ENCODE peak calls at places on chromosomes 13 and 19, in six cellular contexts. R, W, Y, C, X and U are unnamed samples.

GRCh38 chr13:33764716-33765115 is 53.2 kb upstream of the RFC3 start:
- DNase-seq in Y (no peak), R (no peak), C (no peak), X (no peak), W (no peak), U (no peak)

GRCh38 chr13:25180795-25181537 is 8.9 kb upstream of the AMER2 start:
- DNase-seq in C (no peak), W (no peak), R (no peak), X (no peak), Y (no peak), U (no peak)

GRCh38 chr19:4974855-4975469 is 6.0 kb downstream of the KDM4B start:
- DNase-seq in C (no peak), R (no peak), W (no peak), X (no peak), Y (no peak), U (no peak)

GRCh38 chr13:74250738-74251190 is 116.6 kb upstream of the KLF12 start:
- DNase-seq in C (no peak), R (no peak), W (no peak), Y (no peak), X (no peak), U (no peak)

GRCh38 chr13:49585220-49586157 is at the start of gene RCBTB1:
- DNase-seq in Y (peak; percentile 42), W (peak; percentile 72), C (peak; percentile 53), X (peak; percentile 27), R (peak; percentile 79), U (peak; percentile 88)

GRCh38 chr13:46022476-46022875 is 30.1 kb downstream of the ZC3H13 start:
- DNase-seq in Y (no peak), C (no peak), W (no peak), R (no peak), X (no peak), U (no peak)

GRCh38 chr19:35805518-35806102 is 7.0 kb downstream of the PRODH2 start:
- DNase-seq in W (no peak), R (no peak), C (no peak), X (no peak), Y (no peak), U (no peak)

GRCh38 chr13:26412961-26413716 is 144.3 kb upstream of the WASF3 start:
- DNase-seq in W (no peak), X (no peak), R (no peak), C (no peak), Y (no peak), U (no peak)

GRCh38 chr19:43265664-43266025 is 3.7 kb downstream of the PSG9 start:
- DNase-seq in R (no peak), C (no peak), X (no peak), Y (no peak), W (no peak), U (no peak)

GRCh38 chr13:99827011-99827410 is 144.6 kb downstream of the ZIC5 start:
- DNase-seq in Y (no peak), X (no peak), R (no peak), C (no peak), W (no peak), U (no peak)

GRCh38 chr13:101925731-101926130 is 473.3 kb downstream of the ITGBL1 start:
- DNase-seq in R (no peak), Y (no peak), X (no peak), C (no peak), W (no peak), U (no peak)

DNA sequence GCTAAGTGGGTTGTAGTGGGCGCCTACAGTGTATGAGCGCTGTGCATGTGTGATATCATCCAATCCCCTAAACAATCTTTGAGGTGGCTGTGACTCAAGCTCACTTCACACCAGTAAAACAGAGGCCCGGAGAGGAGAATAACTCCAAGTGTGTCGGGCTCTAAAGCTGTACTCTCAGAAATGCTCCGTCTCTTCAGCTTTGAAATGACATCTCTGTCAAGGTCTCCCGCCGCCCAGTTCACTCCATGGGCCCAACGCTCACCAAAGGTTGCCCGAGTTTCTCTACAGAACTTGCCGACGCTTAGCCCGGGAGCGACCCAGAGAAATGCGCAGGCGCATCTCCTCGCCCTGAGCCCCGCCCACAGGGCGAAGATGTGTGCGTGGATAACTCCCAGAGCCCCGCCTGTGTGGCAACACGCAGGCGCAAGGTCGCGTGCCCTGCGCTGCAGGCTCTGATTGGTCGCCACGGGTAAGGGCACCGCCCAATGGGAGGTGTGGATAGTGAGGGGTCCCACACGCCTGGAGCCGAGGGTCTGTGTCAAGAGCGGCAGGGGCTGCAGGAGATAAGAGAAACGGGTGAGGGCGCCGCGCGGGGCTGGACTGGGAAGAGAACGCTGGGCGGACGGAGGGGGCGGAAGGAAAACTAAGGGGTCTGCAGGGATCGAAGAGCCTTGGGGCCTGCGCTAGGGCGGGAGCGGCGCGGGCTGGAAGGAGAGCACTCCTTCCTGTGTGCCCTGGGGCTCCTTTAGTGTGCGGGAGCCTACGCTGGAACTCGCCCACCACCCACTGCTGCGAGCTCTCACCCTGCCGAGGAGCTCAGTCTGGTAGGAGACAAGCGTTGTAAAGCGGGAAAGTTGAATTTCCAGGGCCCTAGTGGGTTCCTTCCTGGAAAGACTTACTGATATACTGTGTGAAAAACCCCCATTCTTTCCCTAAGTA is at the start of gene ZNF526:
- DNase-seq in W (peak; percentile 98), Y (peak; percentile 97), X (peak; percentile 83), C (peak; percentile 96), R (peak; percentile 99), U (peak; percentile 100)
- TF ChIP-seq CTCF in W (no peak), Y (no peak), X (no peak), C (no peak), R (no peak), U (peak; percentile 26)

GRCh38 chr13:28718538-28719226 is at the start of gene SLC46A3:
- DNase-seq in W (peak; percentile 96), R (peak; percentile 99), C (peak; percentile 95), Y (peak; percentile 100), X (peak; percentile 94), U (peak; percentile 87)
- TF ChIP-seq CTCF in W (peak; percentile 24), R (peak; percentile 6), C (peak; percentile 36), Y (peak; percentile 35), X (no peak), U (no peak)

GRCh38 chr13:94550030-94550738 is 45.8 kb downstream of the TGDS start:
- DNase-seq in R (no peak), X (peak; percentile 23), Y (no peak), C (no peak), W (peak; percentile 41), U (no peak)

GRCh38 chr13:94549241-94550029 is 46.5 kb downstream of the TGDS start:
- DNase-seq in W (peak; percentile 92), Y (peak; percentile 93), R (peak; percentile 94), X (peak; percentile 93), C (peak; percentile 92), U (peak; percentile 59)

GRCh38 chr13:94552095-94552494 is 43.9 kb downstream of the TGDS start:
- DNase-seq in X (no peak), C (no peak), Y (no peak), R (no peak), W (no peak), U (no peak)

GRCh38 chr13:94546071-94546839 is 49.7 kb downstream of the TGDS start:
- DNase-seq in C (no peak), Y (no peak), W (no peak), R (no peak), X (no peak), U (no peak)

DNA sequence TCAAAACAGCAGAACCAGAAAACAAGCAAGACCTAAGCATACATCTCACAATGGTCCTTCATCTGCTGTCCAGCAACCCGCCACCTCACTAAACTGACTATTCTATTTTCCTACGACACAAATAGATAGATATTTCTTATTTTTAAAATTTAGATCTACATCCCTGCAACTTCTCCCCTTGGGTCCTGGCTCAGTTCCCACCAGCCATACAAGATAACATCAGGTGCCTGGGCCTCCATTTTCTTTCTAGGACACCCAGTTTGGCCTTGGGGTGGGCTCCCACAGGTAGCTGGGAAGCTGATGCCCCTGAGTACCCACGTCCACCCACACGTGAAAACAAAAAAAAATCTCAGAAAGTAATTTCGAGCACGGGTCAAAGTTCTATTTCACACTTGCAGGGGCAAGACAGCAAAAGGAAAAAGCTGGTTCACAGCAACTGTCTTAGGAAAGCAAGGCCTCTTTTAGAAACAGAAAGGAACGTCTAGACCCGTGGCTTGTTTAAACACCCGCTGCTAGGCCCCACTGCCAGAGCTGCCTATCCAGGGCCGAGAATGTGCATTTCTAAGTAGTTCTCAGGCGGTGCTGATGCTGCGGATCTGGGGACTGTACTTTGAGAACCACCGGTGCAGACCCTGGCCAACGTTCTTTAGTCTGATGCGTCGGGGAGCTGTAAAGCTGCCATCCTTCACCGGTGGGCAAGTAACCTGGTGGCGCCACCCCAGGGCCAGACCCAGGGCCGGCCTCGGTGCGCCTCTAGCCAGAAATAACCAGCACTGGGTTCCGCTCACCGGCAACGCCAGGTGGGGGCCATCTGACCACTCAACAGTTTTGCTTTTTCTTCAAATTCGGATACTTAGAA is 47.3 kb downstream of the TGDS start:
- DNase-seq in C (no peak), R (peak; percentile 58), W (peak; percentile 63), Y (peak; percentile 35), X (peak; percentile 43), U (no peak)
- TF ChIP-seq CTCF in C (peak; percentile 25), R (no peak), W (peak; percentile 27), Y (peak; percentile 39), X (no peak), U (no peak)

GRCh38 chr19:10707440-10707839 is 6.2 kb downstream of the QTRT1 start:
- DNase-seq in W (no peak), C (no peak), R (no peak), Y (no peak), X (no peak), U (no peak)

GRCh38 chr19:10712754-10713153 is 5.1 kb upstream of the DNM2 start:
- DNase-seq in R (no peak), X (no peak), C (no peak), Y (no peak), W (no peak), U (no peak)

GRCh38 chr19:10708261-10708660 is 7.0 kb downstream of the QTRT1 start:
- DNase-seq in X (no peak), W (no peak), R (no peak), C (no peak), Y (no peak), U (no peak)

GRCh38 chr19:10713317-10713716 is 4.6 kb upstream of the DNM2 start:
- DNase-seq in W (no peak), Y (no peak), C (no peak), R (no peak), X (no peak), U (no peak)

GRCh38 chr19:10712041-10712440 is 5.8 kb upstream of the DNM2 start:
- DNase-seq in Y (no peak), X (no peak), W (no peak), R (no peak), C (no peak), U (no peak)
- TF ChIP-seq CTCF in Y (no peak), X (no peak), W (no peak), R (no peak), C (no peak), U (no peak)

DNA sequence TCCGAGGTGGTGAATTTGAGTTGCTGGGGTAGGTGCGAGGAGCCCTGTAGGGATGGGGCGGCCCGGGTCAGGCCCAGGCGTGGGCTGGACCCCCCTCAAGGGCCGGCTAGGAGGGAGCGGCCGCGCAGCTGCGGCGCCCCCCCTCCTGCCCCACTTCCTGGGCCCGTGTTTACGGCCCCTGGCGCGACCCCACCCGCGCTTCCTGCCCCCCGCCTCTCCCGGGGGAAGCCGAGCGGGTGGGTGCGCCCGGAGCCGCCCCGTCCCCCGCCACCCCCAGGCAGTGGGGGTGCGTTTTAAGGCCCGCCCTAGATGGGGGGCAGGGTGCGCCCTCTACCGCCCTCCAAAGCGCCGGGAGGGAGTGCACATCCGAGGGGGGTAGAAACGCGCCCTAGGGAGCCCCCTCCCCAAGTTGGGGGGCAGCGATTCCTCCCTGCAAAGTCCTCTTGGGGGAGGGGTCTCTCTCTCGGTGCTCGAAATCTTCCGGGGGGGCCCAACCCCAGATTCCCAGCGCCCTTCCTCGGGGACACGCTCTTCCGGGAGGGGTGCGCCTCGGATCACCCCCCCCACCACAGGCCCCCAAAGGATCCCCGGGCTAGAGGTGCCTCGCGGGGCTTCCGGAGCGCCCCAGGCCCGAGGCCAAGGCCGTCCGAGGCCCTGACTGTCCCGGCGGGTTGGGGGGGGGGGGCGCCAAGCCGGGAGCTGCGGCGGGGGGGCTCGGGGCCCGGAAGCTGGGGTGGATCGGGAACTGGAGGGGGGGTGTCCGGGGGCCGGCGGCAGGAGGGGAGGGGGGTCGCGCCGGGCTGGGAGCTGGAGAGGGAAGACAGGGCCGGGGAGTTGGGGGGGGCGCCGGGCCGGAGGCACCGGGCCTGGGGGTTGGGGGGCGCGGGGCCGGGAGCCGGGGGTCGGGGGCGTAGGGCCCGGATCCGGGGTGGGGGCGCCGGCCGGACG is 807 bp downstream of the TLE5 start:
- DNase-seq in W (peak; percentile 80), R (peak; percentile 78), Y (peak; percentile 75), X (no peak), C (no peak), U (no peak)
- TF ChIP-seq CTCF in W (peak; percentile 30), R (peak; percentile 15), Y (peak; percentile 55), X (no peak), C (peak; percentile 43), U (peak; percentile 14)